ENCODE peak calls at places on chromosome 17, in nine cellular contexts. M, N, T, B, X, H, Y, W and J are unnamed samples.
A peak's percentile ranks its signal among the peaks of the same experiment; 100 is the strongest.

GRCh38 chr17:142102-142661 is 4.8 kb downstream of the SCGB1C2 start:
- DNase-seq in Y (peak; percentile 29), B (peak; percentile 61), X (no peak), M (no peak), T (no peak), H (no peak), W (no peak), N (peak; percentile 46), J (no peak)

GRCh38 chr17:7019839-7020519 is 2.9 kb upstream of the BCL6B start:
- DNase-seq in X (no peak), W (no peak), N (no peak), M (peak; percentile 67), T (no peak), H (peak; percentile 87), B (peak; percentile 83), Y (peak; percentile 50), J (no peak)

GRCh38 chr17:80761421-80761871 is 216.8 kb downstream of the RPTOR start:
- DNase-seq in Y (peak; percentile 89), M (no peak), T (peak; percentile 50), B (peak; percentile 26), N (peak; percentile 77), X (peak; percentile 21), H (no peak), W (peak; percentile 46), J (no peak)

GRCh38 chr17:74430706-74431567 is 951 bp upstream of the GPRC5C start:
- DNase-seq in N (peak; percentile 40), M (peak; percentile 87), X (no peak), Y (peak; percentile 86), W (no peak), H (peak; percentile 90), T (peak; percentile 3), B (peak; percentile 94), J (peak; percentile 56)

GRCh38 chr17:43528319-43528987 is 17.7 kb downstream of the ETV4 start:
- DNase-seq in Y (peak; percentile 49), B (no peak), T (no peak), W (no peak), M (peak; percentile 52), H (no peak), N (no peak), X (no peak), J (no peak)

GRCh38 chr17:50468120-50469004 is at the start of gene CHAD:
- DNase-seq in X (no peak), W (no peak), B (peak; percentile 64), Y (peak; percentile 31), N (no peak), T (no peak), H (peak; percentile 70), M (no peak), J (no peak)

GRCh38 chr17:2266865-2267228 is 36.7 kb downstream of the SMG6 start:
- DNase-seq in H (no peak), N (no peak), W (no peak), M (no peak), T (no peak), Y (no peak), X (no peak), B (no peak), J (no peak)

GRCh38 chr17:61379457-61380216 is 20.0 kb upstream of the TBX2 start:
- DNase-seq in W (no peak), T (no peak), Y (no peak), N (no peak), M (no peak), X (no peak), H (no peak), B (no peak), J (no peak)

GRCh38 chr17:66091440-66092080 is 100.4 kb downstream of the CEP112 start:
- DNase-seq in T (no peak), N (no peak), X (no peak), Y (no peak), W (no peak), M (no peak), H (no peak), B (no peak), J (no peak)

GRCh38 chr17:82781894-82782274 is 30.0 kb downstream of the TBCD start:
- DNase-seq in N (peak; percentile 89), W (peak; percentile 87), Y (peak; percentile 48), B (peak; percentile 88), T (peak; percentile 67), H (no peak), M (peak; percentile 88), X (peak; percentile 86), J (peak; percentile 82)